ENCODE peak calls at places on chromosomes 11 and 22, in ten cellular contexts. Q is IMR-90; S is hypothalamus; U is effector CD4-positive, alpha-beta T cell; Z is activated CD4-positive, alpha-beta T cell treated with anti-CD3 and anti-CD28 coated beads, Interleukin-2, amount 10 ng/mL, durations not matched to agents 24 days and 14 days; F is H1; K is NCI-H146; I is ascending aorta; O is cardiac muscle cell; D is Right ventricle myocardium superior. P is an unnamed sample.

GRCh38 chr11:120807414-120808150 is 216.3 kb upstream of the TBCEL start:
- DNase-seq in Q (peak), S (no peak), U (no peak), Z (no peak), F (no peak), K (no peak), I (no peak), O (no peak), D (no peak), P (no peak)

GRCh38 chr22:49971232-49972162 is 10.9 kb downstream of the PIM3 start:
- DNase-seq in Q (no peak), S (peak), U (peak), Z (peak), F (peak), K (no peak), I (peak), O (peak), D (peak), P (no peak)

GRCh38 chr11:45092901-45093760 is 53.3 kb upstream of the PRDM11 start:
- DNase-seq in Q (peak), S (no peak), U (no peak), Z (no peak), F (no peak), K (no peak), I (peak), O (no peak), D (no peak), P (no peak)

GRCh38 chr11:74673956-74674355 is 57.3 kb downstream of the CHRDL2 start:
- DNase-seq in Q (no peak), S (no peak), U (no peak), Z (no peak), F (no peak), K (no peak), I (no peak), O (no peak), D (no peak), P (no peak)

GRCh38 chr11:65917077-65917433 is 1.8 kb downstream of the C11orf68 start:
- DNase-seq in Q (no peak), S (no peak), U (no peak), Z (no peak), F (no peak), K (no peak), I (no peak), O (no peak), D (no peak), P (no peak)

GRCh38 chr11:101617735-101618332 is 34.0 kb upstream of the TRPC6 start:
- DNase-seq in Q (peak), S (no peak), U (no peak), Z (peak), F (peak), K (no peak), I (no peak), O (no peak), D (no peak), P (no peak)

GRCh38 chr11:116742104-116742503 is 30.7 kb downstream of the BUD13 start:
- DNase-seq in Q (peak), S (no peak), U (no peak), Z (no peak), F (no peak), K (no peak), I (no peak), O (no peak), D (no peak), P (no peak)

GRCh38 chr11:19646921-19647320 is 65.7 kb upstream of the NAV2 start:
- DNase-seq in Q (peak), S (no peak), U (no peak), Z (no peak), F (no peak), K (no peak), I (no peak), O (no peak), D (no peak), P (no peak)

GRCh38 chr11:9922806-9923205 is 258.9 kb downstream of the SWAP70 start:
- DNase-seq in Q (no peak), S (no peak), U (no peak), Z (peak), F (peak), K (no peak), I (no peak), O (peak), D (no peak), P (no peak)

GRCh38 chr11:88117281-88117858 is 57.9 kb downstream of the RAB38 start:
- DNase-seq in Q (no peak), S (no peak), U (no peak), Z (no peak), F (no peak), K (no peak), I (no peak), O (no peak), D (no peak), P (no peak)

GRCh38 chr11:126965331-126965730 is 35.2 kb downstream of the KIRREL3 start:
- DNase-seq in Q (no peak), S (no peak), U (no peak), Z (no peak), F (no peak), K (no peak), I (no peak), O (no peak), D (no peak), P (no peak)

P was measured in T-helper 17 cell.